ENCODE peak calls at places on chromosome 19, in five cellular contexts. E, Y, N, U and Z are unnamed samples.

GRCh38 chr19:16386619-16387240 is 62.1 kb downstream of the KLF2 start:
- DNase-seq in E (peak; percentile 27), U (peak; percentile 69), Y (peak; percentile 73), N (peak; percentile 95), Z (peak; percentile 60)

GRCh38 chr19:8986296-8986695 is 23.9 kb downstream of the MUC16 start:
- DNase-seq in U (no peak), N (no peak), Y (no peak), E (no peak), Z (no peak)

GRCh38 chr19:49932731-49933131 is 3.4 kb upstream of the NUP62 start:
- DNase-seq in E (no peak), N (no peak), U (no peak), Y (no peak), Z (no peak)

GRCh38 chr19:2495651-2496316 is 19.9 kb downstream of the GADD45B start:
- DNase-seq in E (no peak), U (no peak), N (peak; percentile 91), Y (no peak), Z (no peak)

GRCh38 chr19:48475369-48476068 is 6.3 kb downstream of the CYTH2 start:
- DNase-seq in U (no peak), E (no peak), N (peak; percentile 26), Y (no peak), Z (no peak)

GRCh38 chr19:1155352-1156304 is 18.4 kb downstream of the SBNO2 start:
- DNase-seq in U (no peak), Y (no peak), E (no peak), N (peak; percentile 96), Z (no peak)

GRCh38 chr19:40713939-40714338 is 2.7 kb downstream of the COQ8B start:
- DNase-seq in N (no peak), U (no peak), Y (no peak), E (no peak), Z (no peak)

GRCh38 chr19:3365447-3366103 is 808 bp upstream of the NFIC start:
- DNase-seq in Y (no peak), N (peak; percentile 96), U (peak; percentile 66), E (peak; percentile 40), Z (peak; percentile 52)

GRCh38 chr19:13557756-13558398 is 51.6 kb upstream of the CACNA1A start:
- DNase-seq in E (peak; percentile 48), N (no peak), U (no peak), Y (peak; percentile 81), Z (peak; percentile 44)

GRCh38 chr19:41264581-41265375 is 606 bp downstream of the HNRNPUL1 start:
- DNase-seq in U (peak; percentile 34), E (no peak), Y (peak; percentile 84), N (no peak), Z (peak; percentile 46)

GRCh38 chr19:16066611-16067104 is 9.6 kb upstream of the TPM4 start:
- DNase-seq in N (peak; percentile 82), E (peak; percentile 80), U (peak; percentile 76), Y (no peak), Z (peak; percentile 80)

GRCh38 chr19:29587518-29587986 is 18.5 kb upstream of the POP4 start:
- DNase-seq in Y (no peak), N (no peak), U (peak; percentile 38), E (no peak), Z (peak; percentile 58)

GRCh38 chr19:23281663-23282276 is 31.6 kb upstream of the ZNF724 start:
- DNase-seq in Y (no peak), E (no peak), U (no peak), N (no peak), Z (no peak)

GRCh38 chr19:52527954-52528326 is 472 bp downstream of the ZNF808 start:
- DNase-seq in N (no peak), E (no peak), U (no peak), Y (peak; percentile 46), Z (no peak)

GRCh38 chr19:35458821-35459391 is 10.8 kb downstream of the FFAR2 start:
- DNase-seq in N (no peak), E (no peak), Y (no peak), U (no peak), Z (no peak)

GRCh38 chr19:58001895-58002369 is 688 bp downstream of the ZNF606 start:
- DNase-seq in N (peak; percentile 74), Y (no peak), U (peak; percentile 5), E (no peak), Z (no peak)

GRCh38 chr19:40745402-40745780 is 4.9 kb downstream of the ACTMAP start:
- DNase-seq in N (peak; percentile 79), E (no peak), U (peak; percentile 63), Y (no peak), Z (no peak)

GRCh38 chr19:42606660-42607351 is 12.1 kb upstream of the CEACAM8 start:
- DNase-seq in N (peak; percentile 50), E (peak; percentile 37), U (peak; percentile 27), Y (peak; percentile 92), Z (peak; percentile 80)
- TF ChIP-seq CTCF in N (peak; percentile 72), E (peak; percentile 45), U (peak; percentile 55), Y (peak; percentile 94), Z (peak; percentile 83)

DNA sequence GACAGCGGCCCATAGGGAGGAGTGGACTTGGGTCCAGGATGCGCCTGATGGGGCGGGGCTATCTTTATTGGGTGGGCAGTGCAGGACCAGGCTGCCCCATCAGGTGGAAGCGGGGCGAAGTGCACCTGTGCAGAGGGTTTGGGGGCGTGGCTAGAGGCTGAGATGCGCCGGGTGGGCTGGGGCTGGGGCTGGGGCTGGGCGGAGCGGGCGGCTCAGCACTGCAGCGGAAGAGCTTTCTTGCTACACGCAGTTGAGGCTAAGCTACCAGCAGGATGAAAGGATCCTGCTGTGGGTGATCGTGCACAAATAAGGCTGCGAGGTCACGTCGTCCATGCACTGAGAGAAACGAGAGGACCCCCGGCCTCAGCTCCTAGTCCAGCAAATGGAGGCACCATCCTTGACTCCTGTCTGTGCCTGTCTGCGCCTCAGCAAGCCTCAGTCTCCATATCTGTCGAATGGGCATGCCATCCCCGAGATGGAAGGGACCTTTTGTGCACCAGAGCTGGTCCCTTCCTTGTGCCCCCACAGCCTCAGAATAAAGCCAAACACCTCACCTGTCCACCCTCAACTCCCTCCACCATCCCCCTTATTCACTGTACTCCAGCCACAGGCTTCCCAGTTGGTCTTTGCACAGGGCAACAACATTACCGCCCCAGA is 20.9 kb upstream of the HOMER3 start:
- DNase-seq in U (no peak), Y (peak; percentile 99), N (no peak), E (no peak), Z (peak; percentile 1)
- H2AFZ ChIP-seq in U (peak overlapping the region; percentile 71), Y (peak overlapping the region; percentile 80), N (no peak overlapping the region), E (no peak overlapping the region), Z (no peak overlapping the region)

DNA sequence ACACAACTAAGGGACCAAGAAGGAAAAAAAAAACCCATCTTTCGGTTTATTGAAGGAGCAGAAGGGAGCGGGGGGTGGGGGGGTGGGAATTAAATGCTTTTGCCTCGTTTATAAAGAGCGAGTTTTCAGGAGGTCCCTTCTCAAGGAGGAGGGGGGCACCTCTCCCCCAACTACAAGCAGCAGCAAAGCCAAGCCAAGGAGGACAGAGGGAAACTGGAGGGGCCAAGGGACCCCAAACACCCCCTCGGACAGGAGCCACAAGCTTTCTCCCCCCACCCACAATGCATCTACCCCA is 2.4 kb downstream of the IRF2BP1 start:
- DNase-seq in U (no peak), N (no peak), Y (no peak), E (no peak), Z (no peak)
- H3K4me2 ChIP-seq in U (no peak overlapping the region), N (peak overlapping the region; percentile 48), Y (peak overlapping the region; percentile 81), E (peak overlapping the region; percentile 96), Z (peak overlapping the region; percentile 90)

GRCh38 chr19:37114001-37114400 is 35.8 kb downstream of the ZNF420 start:
- DNase-seq in U (no peak), E (no peak), N (no peak), Y (peak; percentile 58), Z (no peak)
- TF ChIP-seq CTCF in U (no peak), E (peak; percentile 12), N (no peak), Y (peak; percentile 65), Z (no peak)

DNA sequence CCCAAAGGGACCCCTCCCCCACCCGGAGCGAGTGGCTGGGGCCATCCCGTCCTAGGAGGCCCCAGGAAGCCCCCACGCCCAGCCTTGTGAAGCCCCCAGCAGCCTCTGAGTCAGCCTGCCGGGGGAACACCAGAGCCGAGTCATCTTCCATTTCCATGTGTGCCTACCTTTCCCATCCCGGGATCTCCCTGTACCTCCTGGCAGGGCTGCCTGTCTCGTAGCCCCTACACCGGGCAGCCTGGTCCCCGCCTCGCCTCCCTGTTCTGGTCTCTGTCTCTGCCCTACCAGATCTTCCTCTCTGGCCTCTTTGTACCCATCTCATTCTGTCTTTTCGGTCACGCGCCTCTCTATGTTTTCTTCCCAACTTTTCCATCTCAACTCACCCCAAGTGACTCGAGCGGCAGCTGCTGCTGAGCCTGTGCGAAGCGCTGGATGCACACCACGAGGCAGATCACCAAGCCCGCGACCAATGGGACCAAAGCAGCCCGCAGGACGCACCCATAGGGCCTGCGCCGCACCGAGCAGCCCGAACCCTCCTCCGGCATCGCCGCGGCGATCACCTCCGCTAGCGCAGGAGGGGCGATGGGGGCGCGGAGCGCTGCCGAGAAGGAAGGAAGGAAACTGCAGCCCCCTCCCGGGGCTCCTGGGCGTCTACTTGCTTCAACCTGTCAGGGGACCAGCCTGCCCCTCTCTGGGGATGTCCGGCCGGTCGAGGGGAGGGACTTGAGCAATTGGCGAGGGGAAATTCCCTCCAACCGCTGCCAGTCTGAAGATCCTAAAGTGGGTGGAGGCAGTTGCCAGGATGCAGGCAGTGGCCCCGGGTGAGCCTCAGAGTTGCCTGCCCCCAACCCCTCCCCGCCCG is at the start of gene CD70:
- DNase-seq in N (peak; percentile 65), Y (peak; percentile 85), E (no peak), U (no peak), Z (no peak)
- H2AFZ ChIP-seq in N (no peak within 1 kb of the TSS), Y (peak within 1 kb of the TSS; percentile 95), E (no peak within 1 kb of the TSS), U (peak within 1 kb of the TSS; percentile 43), Z (peak within 1 kb of the TSS; percentile 32)

DNA sequence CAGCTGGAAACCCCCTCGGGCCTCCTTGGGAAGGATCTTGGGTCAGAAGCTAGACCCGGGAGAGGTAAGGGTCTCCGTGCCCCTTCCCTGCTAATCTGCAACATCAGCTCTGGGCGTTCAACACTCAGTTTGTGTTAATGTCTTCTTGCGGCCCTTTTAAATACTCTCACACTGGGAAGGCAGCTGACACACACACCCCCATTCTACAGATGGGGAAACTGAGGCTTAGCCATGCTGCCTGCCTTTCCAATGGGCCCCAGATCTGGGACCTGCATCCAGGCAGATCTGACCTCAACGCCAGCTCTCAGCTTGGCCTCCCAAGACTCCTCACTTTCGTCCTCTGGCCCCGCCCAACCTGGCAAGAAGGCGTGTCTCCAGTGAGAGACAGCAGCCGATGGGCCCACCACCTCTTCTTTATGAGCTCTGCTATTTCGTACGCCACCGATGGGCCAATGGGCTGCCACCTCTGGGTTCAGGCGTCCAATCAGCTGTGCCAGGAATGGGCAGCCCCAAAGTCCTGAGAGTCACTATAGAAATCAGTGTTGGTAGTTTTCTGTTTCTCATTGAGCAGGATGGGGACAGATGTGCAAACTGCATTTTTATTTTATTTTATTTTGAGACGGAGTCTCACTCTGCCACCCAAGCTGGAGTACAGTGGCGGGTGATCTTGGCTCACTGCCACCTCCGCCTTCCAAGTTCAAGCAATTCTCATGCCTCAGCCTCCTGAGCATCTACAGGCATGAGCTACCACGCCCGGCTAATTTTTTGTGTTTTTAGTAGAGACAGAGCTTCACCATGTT is 43.8 kb downstream of the DNM2 start:
- DNase-seq in N (no peak), U (no peak), Y (peak; percentile 70), E (no peak), Z (no peak)
- H3K4me2 ChIP-seq in N (no peak overlapping the region), U (no peak overlapping the region), Y (no peak overlapping the region), E (no peak overlapping the region), Z (no peak overlapping the region)

GRCh38 chr19:44808463-44809371 is at the start of gene BCAM:
- DNase-seq in E (no peak), U (peak; percentile 54), N (peak; percentile 99), Y (peak; percentile 83), Z (peak; percentile 58)
- TF ChIP-seq CTCF in E (no peak), U (no peak), N (no peak), Y (no peak), Z (no peak)